ENCODE peak calls at places on chromosomes 2 and 18, in five cellular contexts. A is lower leg skin, B is sigmoid colon, R is heart left ventricle, W is body of pancreas. X is an unnamed sample.

GRCh38 chr2:198545411-198545810 is 741.0 kb downstream of the PLCL1 start:
- DNase-seq in A (no peak), B (no peak), R (no peak), W (no peak), X (no peak)

GRCh38 chr2:141341444-141341843 is 789.4 kb downstream of the LRP1B start:
- DNase-seq in A (no peak), B (no peak), R (no peak), W (no peak), X (no peak)

GRCh38 chr18:24964213-24964612 is 387.8 kb downstream of the ZNF521 start:
- DNase-seq in A (no peak), B (no peak), R (no peak), W (no peak), X (no peak)

GRCh38 chr18:42141439-42141838 is 186.4 kb downstream of the PIK3C3 start:
- DNase-seq in A (no peak), B (no peak), R (no peak), W (no peak), X (peak)

GRCh38 chr2:216670266-216671080 is 24.9 kb downstream of the IGFBP5 start:
- DNase-seq in A (no peak), B (no peak), R (no peak), W (no peak), X (no peak)

GRCh38 chr2:240146591-240147278 is 6.3 kb upstream of the OTOS start:
- DNase-seq in A (no peak), B (no peak), R (no peak), W (no peak), X (no peak)

GRCh38 chr2:218988164-218988563 is 3.2 kb upstream of the FEV start:
- DNase-seq in A (no peak), B (no peak), R (no peak), W (no peak), X (no peak)

GRCh38 chr18:25561923-25562322 is 210.0 kb upstream of the ZNF521 start:
- DNase-seq in A (no peak), B (no peak), R (no peak), W (no peak), X (peak)

GRCh38 chr2:146576301-146576700 is 1268.5 kb upstream of the ACVR2A start:
- DNase-seq in A (no peak), B (no peak), R (no peak), W (no peak), X (no peak)

GRCh38 chr2:11398710-11399109 is 54.3 kb upstream of the ROCK2 start:
- DNase-seq in A (no peak), B (no peak), R (peak), W (no peak), X (no peak)
- TF ChIP-seq POLR2A in A (no peak), B (no peak), R (no peak), W (no peak), X (no peak)

GRCh38 chr2:118855451-118856279 is 8.2 kb upstream of the EN1 start:
- DNase-seq in A (peak), B (peak), R (peak), W (peak), X (peak)

GRCh38 chr2:118858485-118859156 is 11.2 kb upstream of the EN1 start:
- DNase-seq in A (no peak), B (no peak), R (peak), W (no peak), X (no peak)

GRCh38 chr2:118857677-118858484 is 10.4 kb upstream of the EN1 start:
- DNase-seq in A (no peak), B (no peak), R (no peak), W (no peak), X (no peak)

GRCh38 chr2:118856330-118856977 is 9.0 kb upstream of the EN1 start:
- DNase-seq in A (no peak), B (no peak), R (no peak), W (no peak), X (no peak)

DNA sequence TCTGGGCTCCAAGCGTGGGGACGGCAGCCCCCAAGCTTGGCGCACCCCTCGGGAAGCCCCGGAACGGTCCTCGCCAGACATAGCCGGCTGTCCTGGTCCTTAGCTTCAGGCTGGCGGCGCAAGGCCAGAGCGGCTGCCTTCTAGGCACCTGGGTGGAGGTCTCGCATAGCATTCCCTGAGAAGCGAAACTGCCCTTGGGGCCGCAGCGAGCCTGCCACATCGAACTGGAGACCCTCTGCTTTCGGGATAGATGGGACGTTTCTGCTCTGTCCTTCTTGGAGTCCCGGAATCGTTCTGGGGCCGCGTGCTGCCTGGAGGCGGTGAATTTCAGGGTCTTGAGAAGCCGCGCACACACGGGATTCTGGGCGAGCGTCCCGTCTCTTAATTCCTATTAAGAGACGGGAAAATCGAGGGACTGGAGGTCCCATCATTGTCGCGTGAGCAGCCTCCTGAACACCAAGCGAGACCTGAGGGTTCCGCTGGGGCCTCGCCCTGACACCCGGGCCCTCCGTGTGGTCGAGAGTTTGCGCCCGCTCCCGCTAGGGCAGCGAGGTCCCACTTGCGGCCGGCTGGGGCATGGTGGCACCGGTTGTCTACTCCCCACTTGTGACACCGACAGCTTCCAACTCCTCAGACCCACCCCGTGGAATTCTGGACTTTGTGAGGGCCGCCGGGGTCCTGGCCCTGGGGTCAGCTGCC is 9.7 kb upstream of the EN1 start:
- DNase-seq in A (no peak), B (no peak), R (no peak), W (no peak), X (no peak)
- TF ChIP-seq POLR2A in A (no peak), B (no peak), R (no peak), W (no peak), X (no peak)

DNA sequence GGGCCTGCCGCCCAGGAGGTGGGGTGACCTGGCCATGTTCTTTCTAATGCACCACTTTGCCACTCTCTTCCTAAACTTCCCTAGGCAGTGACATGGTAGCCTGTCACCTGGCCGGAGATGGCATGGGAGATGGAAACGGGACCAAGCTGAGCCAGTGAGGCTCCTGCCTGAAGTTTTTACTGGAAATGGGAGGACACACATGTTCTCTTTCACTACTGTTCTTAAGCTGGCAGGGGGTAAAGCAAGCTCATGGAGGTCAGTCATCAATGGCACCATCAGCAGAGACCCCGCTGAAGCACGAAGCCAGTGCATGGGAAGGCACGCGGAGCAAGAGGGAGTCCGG is 50.7 kb downstream of the ATIC start:
- DNase-seq in A (no peak), B (no peak), R (no peak), W (no peak), X (no peak)
- TF ChIP-seq POLR2A in A (no peak), B (no peak), R (no peak), W (no peak), X (no peak)

DNA sequence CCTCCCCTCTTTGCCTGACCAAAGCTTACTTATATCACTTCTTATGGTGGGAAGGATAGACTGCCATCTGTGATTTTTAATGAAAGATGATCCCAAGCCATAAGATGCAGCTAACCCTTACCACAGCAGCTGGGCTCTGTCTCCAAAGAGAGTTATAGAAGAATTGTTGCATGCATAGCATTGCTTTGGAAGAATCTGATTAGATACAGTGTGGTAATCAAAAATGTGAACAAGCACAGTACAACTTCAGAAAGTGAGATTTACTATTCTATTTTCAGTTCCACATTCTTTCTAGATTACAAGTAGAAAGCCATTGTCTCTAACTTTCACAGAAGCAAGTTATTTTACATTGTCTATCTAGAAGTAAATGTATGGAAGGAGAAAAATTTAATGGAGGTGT is 129.0 kb upstream of the ACVR2A start:
- DNase-seq in A (no peak), B (no peak), R (no peak), W (no peak), X (no peak)
- TF ChIP-seq POLR2A in A (no peak), B (no peak), R (no peak), W (no peak), X (no peak)